ENCODE peak calls at places on chromosomes 16 and 17, in four cellular contexts. One of them, this sample, is unnamed. For H3K4me1, the result is how much of the 10 kb centered on the place peaks cover.

GRCh38 chr16:85206472-85207356 is 94.4 kb upstream of the CIBAR2 start:
- DNase-seq in H9: no peak
- DNase-seq in H1: no peak
- DNase-seq in IMR-90: peak
- DNase-seq in this sample: no peak

GRCh38 chr17:9051561-9051960 is 30.3 kb downstream of the NTN1 start:
- DNase-seq in H9: no peak
- DNase-seq in H1: no peak
- DNase-seq in IMR-90: no peak
- DNase-seq in this sample: no peak

GRCh38 chr17:63579633-63580032 is 21.1 kb upstream of the TACO1 start:
- DNase-seq in H9: peak
- DNase-seq in H1: no peak
- DNase-seq in IMR-90: no peak
- DNase-seq in this sample: no peak

GRCh38 chr16:87740441-87740840 is 25.3 kb downstream of the KLHDC4 start:
- DNase-seq in H9: no peak
- DNase-seq in H1: no peak
- DNase-seq in IMR-90: peak
- DNase-seq in this sample: no peak

GRCh38 chr17:37100231-37100630 is 151.5 kb downstream of the AATF start:
- DNase-seq in H9: no peak
- DNase-seq in H1: no peak
- DNase-seq in IMR-90: no peak
- DNase-seq in this sample: no peak

GRCh38 chr16:54720259-54720658 is 210.4 kb upstream of the IRX5 start:
- DNase-seq in H9: no peak
- DNase-seq in H1: no peak
- DNase-seq in IMR-90: no peak
- DNase-seq in this sample: no peak

GRCh38 chr17:65630502-65630901 is 69.1 kb upstream of the AXIN2 start:
- DNase-seq in H9: no peak
- DNase-seq in H1: no peak
- DNase-seq in IMR-90: no peak
- DNase-seq in this sample: no peak

GRCh38 chr17:75877752-75878173 is 618 bp downstream of the TRIM47 start:
- DNase-seq in H9: peak
- DNase-seq in H1: peak
- DNase-seq in IMR-90: peak
- DNase-seq in this sample: peak

GRCh38 chr16:64952177-64952576 is 169.7 kb downstream of the CDH11 start:
- DNase-seq in H9: no peak
- DNase-seq in H1: no peak
- DNase-seq in IMR-90: peak
- DNase-seq in this sample: no peak

GRCh38 chr16:927931-928330 is 42.9 kb downstream of the LMF1 start:
- DNase-seq in H9: no peak
- DNase-seq in H1: no peak
- DNase-seq in IMR-90: no peak
- DNase-seq in this sample: no peak

GRCh38 chr16:27779719-27780161 is 229.8 kb downstream of the KATNIP start:
- DNase-seq in H9: peak
- DNase-seq in H1: peak
- DNase-seq in IMR-90: peak
- DNase-seq in this sample: peak

GRCh38 chr16:59114790-59115189 is 380.7 kb upstream of the GOT2 start:
- DNase-seq in H9: no peak
- DNase-seq in H1: no peak
- DNase-seq in IMR-90: no peak
- DNase-seq in this sample: no peak

GRCh38 chr17:72192409-72193192 is 71.8 kb downstream of the SOX9 start:
- DNase-seq in H9: no peak
- DNase-seq in H1: no peak
- DNase-seq in IMR-90: peak
- DNase-seq in this sample: peak

GRCh38 chr16:56267888-56268287 is 76.6 kb downstream of the GNAO1 start:
- DNase-seq in H9: no peak
- DNase-seq in H1: no peak
- DNase-seq in IMR-90: no peak
- DNase-seq in this sample: no peak

GRCh38 chr17:72097144-72097543 is 23.7 kb upstream of the SOX9 start:
- DNase-seq in H9: no peak
- DNase-seq in H1: no peak
- DNase-seq in IMR-90: no peak
- DNase-seq in this sample: no peak

GRCh38 chr16:27803775-27804549 is 254.0 kb downstream of the KATNIP start:
- DNase-seq in H9: peak
- DNase-seq in H1: no peak
- DNase-seq in IMR-90: no peak
- DNase-seq in this sample: peak

GRCh38 chr17:55086635-55087058 is 118.1 kb downstream of the STXBP4 start:
- DNase-seq in H9: no peak
- DNase-seq in H1: no peak
- DNase-seq in IMR-90: peak
- DNase-seq in this sample: no peak

GRCh38 chr17:6413073-6413472 is 21.8 kb downstream of the AIPL1 start:
- DNase-seq in H9: no peak
- DNase-seq in H1: no peak
- DNase-seq in IMR-90: peak
- DNase-seq in this sample: peak

GRCh38 chr17:29059281-29059680 is 16.3 kb downstream of the PIPOX start:
- DNase-seq in H9: no peak
- DNase-seq in H1: no peak
- DNase-seq in IMR-90: peak
- DNase-seq in this sample: no peak

GRCh38 chr16:48235556-48236136 is 8.5 kb upstream of the LONP2 start:
- DNase-seq in H9: no peak
- DNase-seq in H1: no peak
- DNase-seq in IMR-90: peak
- DNase-seq in this sample: no peak

GRCh38 chr17:81833921-81834830 is 674 bp downstream of the PPP1R27 start:
- DNase-seq in H9: no peak
- DNase-seq in H1: no peak
- DNase-seq in IMR-90: no peak
- DNase-seq in this sample: no peak

GRCh38 chr16:74034862-74035261 is 261.8 kb upstream of the PSMD7 start:
- DNase-seq in H9: no peak
- DNase-seq in H1: no peak
- DNase-seq in IMR-90: peak
- DNase-seq in this sample: peak

GRCh38 chr16:50303041-50303604 is 36.8 kb downstream of the ADCY7 start:
- DNase-seq in H9: peak
- DNase-seq in H1: peak
- DNase-seq in IMR-90: peak
- DNase-seq in this sample: no peak

GRCh38 chr17:82097187-82097918 is 683 bp downstream of the FASN start:
- DNase-seq in H9: no peak
- DNase-seq in H1: no peak
- DNase-seq in IMR-90: peak
- DNase-seq in this sample: no peak

GRCh38 chr16:2252806-2253148 is 1.4 kb upstream of the ECI1 start:
- DNase-seq in H9: no peak
- DNase-seq in H1: no peak
- DNase-seq in IMR-90: no peak
- DNase-seq in this sample: peak

GRCh38 chr17:49924116-49924515 is 44.9 kb upstream of the DLX4 start:
- DNase-seq in H9: no peak
- DNase-seq in H1: no peak
- DNase-seq in IMR-90: no peak
- DNase-seq in this sample: no peak

GRCh38 chr16:65547799-65548446 is 426.1 kb upstream of the CDH11 start:
- DNase-seq in H9: no peak
- DNase-seq in H1: no peak
- DNase-seq in IMR-90: peak
- DNase-seq in this sample: peak

GRCh38 chr17:73045722-73046121 is 46.8 kb downstream of the SLC39A11 start:
- DNase-seq in H9: no peak
- DNase-seq in H1: no peak
- DNase-seq in IMR-90: no peak
- DNase-seq in this sample: no peak

GRCh38 chr17:54426287-54426886 is 474.3 kb upstream of the TOM1L1 start:
- DNase-seq in H9: no peak
- DNase-seq in H1: no peak
- DNase-seq in IMR-90: no peak
- DNase-seq in this sample: peak

GRCh38 chr17:19238167-19238505 is 970 bp downstream of the EPN2 start:
- DNase-seq in H9: peak
- DNase-seq in H1: peak
- DNase-seq in IMR-90: no peak
- DNase-seq in this sample: peak

GRCh38 chr16:28280881-28281836 is 11.2 kb upstream of the SBK1 start:
- DNase-seq in H9: no peak
- DNase-seq in H1: no peak
- DNase-seq in IMR-90: no peak
- DNase-seq in this sample: peak

GRCh38 chr16:2208308-2208707 is 2.4 kb downstream of the BRICD5 start:
- DNase-seq in H9: no peak
- DNase-seq in H1: no peak
- DNase-seq in IMR-90: no peak
- DNase-seq in this sample: no peak

GRCh38 chr17:81131486-81132196 is 33.7 kb upstream of the PVALEF start:
- DNase-seq in H9: no peak
- DNase-seq in H1: no peak
- DNase-seq in IMR-90: no peak
- DNase-seq in this sample: no peak

GRCh38 chr16:64615647-64616280 is 506.1 kb downstream of the CDH11 start:
- DNase-seq in H9: peak
- DNase-seq in H1: peak
- DNase-seq in IMR-90: peak
- DNase-seq in this sample: peak

GRCh38 chr17:45128989-45129388 is 3.3 kb downstream of the PLCD3 start:
- DNase-seq in H9: no peak
- DNase-seq in H1: no peak
- DNase-seq in IMR-90: no peak
- DNase-seq in this sample: no peak

GRCh38 chr17:45129426-45129939 is 2.8 kb downstream of the PLCD3 start:
- DNase-seq in H9: no peak
- DNase-seq in H1: no peak
- DNase-seq in IMR-90: no peak
- DNase-seq in this sample: peak

GRCh38 chr17:45131294-45131615 is 1.1 kb downstream of the PLCD3 start:
- DNase-seq in H9: no peak
- DNase-seq in H1: no peak
- DNase-seq in IMR-90: no peak
- DNase-seq in this sample: no peak

GRCh38 chr17:45130640-45131293 is 1.5 kb downstream of the PLCD3 start:
- DNase-seq in H9: no peak
- DNase-seq in H1: no peak
- DNase-seq in IMR-90: no peak
- DNase-seq in this sample: no peak

GRCh38 chr17:45129940-45130639 is 2.2 kb downstream of the PLCD3 start:
- DNase-seq in H9: no peak
- DNase-seq in H1: peak
- DNase-seq in IMR-90: peak
- DNase-seq in this sample: peak
- H3K4me1 ChIP-seq in H9: under half
- H3K4me1 ChIP-seq in H1: under half
- H3K4me1 ChIP-seq in IMR-90: under half
- H3K4me1 ChIP-seq in this sample: under half

DNA sequence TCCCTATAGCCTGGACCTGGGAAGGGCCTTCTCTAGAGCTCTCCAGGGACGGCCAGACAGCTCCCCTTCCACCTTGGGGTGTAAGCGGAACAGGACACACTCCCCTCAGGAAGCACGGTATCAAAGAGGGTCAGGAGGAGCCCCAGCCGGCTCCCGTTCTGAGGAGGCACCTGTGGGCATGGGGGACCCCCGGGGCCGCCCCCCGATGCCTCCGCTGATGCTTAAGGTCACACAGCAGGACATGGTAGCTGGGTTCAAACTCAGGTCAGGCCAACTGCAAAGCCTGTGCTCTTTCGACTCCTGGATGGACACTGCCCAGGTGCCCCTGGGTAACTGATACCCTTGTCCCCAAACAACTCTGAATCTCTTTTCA is 49.8 kb downstream of the CMIP start:
- DNase-seq in H9: no peak
- DNase-seq in H1: no peak
- DNase-seq in IMR-90: no peak
- DNase-seq in this sample: no peak
- H4K5ac ChIP-seq in H9: no peak
- H4K5ac ChIP-seq in H1: no peak
- H4K5ac ChIP-seq in IMR-90: no peak
- H4K5ac ChIP-seq in this sample: no peak

GRCh38 chr16:89038811-89039735 is 54.6 kb upstream of the ACSF3 start:
- DNase-seq in H9: no peak
- DNase-seq in H1: no peak
- DNase-seq in IMR-90: no peak
- DNase-seq in this sample: no peak
- H3K23ac ChIP-seq in H9: no peak
- H3K23ac ChIP-seq in H1: no peak
- H3K23ac ChIP-seq in IMR-90: no peak
- H3K23ac ChIP-seq in this sample: no peak

DNA sequence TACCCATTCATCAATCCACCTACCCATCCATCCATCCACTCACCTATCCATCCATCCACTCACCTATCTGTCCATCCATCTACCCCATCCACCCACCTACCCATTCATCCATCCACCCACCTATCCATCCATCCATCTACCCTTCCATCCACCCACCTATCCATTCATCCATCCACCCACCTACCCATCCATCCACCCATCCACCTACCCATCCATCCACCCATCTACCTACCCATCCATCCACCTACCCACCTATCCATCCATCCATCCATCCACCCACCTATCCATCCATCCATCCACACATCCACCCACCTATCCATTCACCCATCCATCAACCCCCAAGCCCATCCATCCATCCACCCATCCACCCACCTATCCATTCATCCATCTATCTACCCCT is 267.1 kb downstream of the MRTFB start:
- DNase-seq in H9: no peak
- DNase-seq in H1: no peak
- DNase-seq in IMR-90: no peak
- DNase-seq in this sample: no peak
- H3K4me1 ChIP-seq in H9: under half
- H3K4me1 ChIP-seq in H1: under half
- H3K4me1 ChIP-seq in IMR-90: under half
- H3K4me1 ChIP-seq in this sample: under half

GRCh38 chr16:52256310-52257078 is 290.4 kb downstream of the TOX3 start:
- DNase-seq in H9: no peak
- DNase-seq in H1: no peak
- DNase-seq in IMR-90: no peak
- DNase-seq in this sample: no peak
- H4K5ac ChIP-seq in H9: no peak
- H4K5ac ChIP-seq in H1: no peak
- H4K5ac ChIP-seq in IMR-90: no peak
- H4K5ac ChIP-seq in this sample: no peak